ENCODE peak calls at places on chromosomes 16 and 17, in six cellular contexts. I, T, A, L, X and B are unnamed samples.

GRCh38 chr17:79695293-79696158 is 35.2 kb upstream of the ENPP7 start:
- DNase-seq in A (no peak), I (no peak), X (no peak), L (no peak), T (no peak), B (peak)

GRCh38 chr17:27473748-27474609 is 17.7 kb downstream of the KSR1 start:
- DNase-seq in I (no peak), T (peak), A (no peak), X (no peak), L (no peak), B (no peak)

GRCh38 chr17:29592850-29593545 is at the start of gene ANKRD13B:
- DNase-seq in T (peak), L (peak), A (no peak), X (peak), I (no peak), B (no peak)

GRCh38 chr17:83099570-83100181 is 20.3 kb downstream of the METRNL start:
- DNase-seq in T (no peak), L (no peak), X (no peak), A (no peak), I (no peak), B (no peak)

GRCh38 chr17:83186226-83186625 is 106.8 kb downstream of the METRNL start:
- DNase-seq in T (peak), I (no peak), X (peak), L (no peak), A (no peak), B (no peak)

GRCh38 chr17:49469831-49470568 is 25.1 kb upstream of the NGFR start:
- DNase-seq in T (no peak), L (no peak), X (no peak), I (no peak), A (no peak), B (peak)

GRCh38 chr17:58229881-58230280 is 8.5 kb upstream of the LPO start:
- DNase-seq in L (no peak), I (no peak), X (no peak), T (no peak), A (no peak), B (no peak)

GRCh38 chr17:47220531-47220999 is 11.4 kb downstream of the MYL4 start:
- DNase-seq in L (no peak), I (no peak), X (no peak), T (no peak), A (no peak), B (no peak)

GRCh38 chr17:12256380-12256995 is 235.8 kb downstream of the MAP2K4 start:
- DNase-seq in L (peak), T (peak), I (peak), A (no peak), X (peak), B (peak)

GRCh38 chr17:38559025-38559879 is 46.5 kb downstream of the SRCIN1 start:
- DNase-seq in X (peak), I (no peak), L (peak), A (peak), T (peak), B (peak)

GRCh38 chr17:7888184-7888920 is at the start of gene CHD3:
- DNase-seq in A (no peak), L (no peak), X (peak), I (no peak), T (no peak), B (no peak)

GRCh38 chr17:29733151-29733550 is 110.4 kb upstream of the CORO6 start:
- DNase-seq in L (peak), I (no peak), X (no peak), A (no peak), T (no peak), B (peak)

GRCh38 chr17:39661044-39661406 is 4.1 kb upstream of the TCAP start:
- DNase-seq in A (no peak), I (no peak), L (no peak), X (no peak), T (no peak), B (no peak)

GRCh38 chr17:58572846-58573245 is 58.4 kb upstream of the MTMR4 start:
- DNase-seq in X (no peak), L (no peak), A (no peak), T (no peak), I (no peak), B (no peak)

GRCh38 chr17:82058230-82058854 is 6.6 kb downstream of the GPS1 start:
- DNase-seq in X (peak), A (no peak), T (no peak), L (no peak), I (no peak), B (no peak)

GRCh38 chr16:8713635-8714097 is 39.2 kb downstream of the ABAT start:
- DNase-seq in I (no peak), X (no peak), A (no peak), L (no peak), T (no peak), B (no peak)

GRCh38 chr16:22788190-22788530 is 25.8 kb upstream of the HS3ST2 start:
- DNase-seq in A (no peak), I (no peak), L (no peak), X (no peak), T (no peak), B (peak)

GRCh38 chr16:49617710-49618330 is 238.1 kb downstream of the ZNF423 start:
- DNase-seq in L (no peak), X (no peak), I (no peak), T (peak), A (no peak), B (no peak)

GRCh38 chr17:8021565-8022357 is 17.1 kb upstream of the ALOX15B start:
- DNase-seq in T (peak), I (no peak), L (no peak), X (no peak), A (no peak), B (no peak)

GRCh38 chr17:68759343-68760140 is 158.4 kb upstream of the FAM20A start:
- DNase-seq in I (peak), L (peak), X (peak), A (peak), T (peak), B (peak)

GRCh38 chr16:22092143-22092933 is at the start of gene VWA3A:
- DNase-seq in X (no peak), I (peak), L (no peak), A (no peak), T (no peak), B (peak)

GRCh38 chr17:67696853-67697505 is 20.8 kb upstream of the NOL11 start:
- DNase-seq in A (no peak), L (no peak), T (no peak), X (no peak), I (no peak), B (no peak)

GRCh38 chr17:78583091-78583490 is 5.9 kb upstream of the DNAH17 start:
- DNase-seq in I (no peak), L (peak), A (no peak), X (no peak), T (no peak), B (peak)

GRCh38 chr16:72551649-72552048 is 379.7 kb upstream of the PMFBP1 start:
- DNase-seq in T (no peak), L (no peak), A (no peak), X (no peak), I (no peak), B (no peak)
- TF ChIP-seq CTCF in T (no peak), L (no peak), A (no peak), X (no peak), I (no peak), B (no peak)

DNA sequence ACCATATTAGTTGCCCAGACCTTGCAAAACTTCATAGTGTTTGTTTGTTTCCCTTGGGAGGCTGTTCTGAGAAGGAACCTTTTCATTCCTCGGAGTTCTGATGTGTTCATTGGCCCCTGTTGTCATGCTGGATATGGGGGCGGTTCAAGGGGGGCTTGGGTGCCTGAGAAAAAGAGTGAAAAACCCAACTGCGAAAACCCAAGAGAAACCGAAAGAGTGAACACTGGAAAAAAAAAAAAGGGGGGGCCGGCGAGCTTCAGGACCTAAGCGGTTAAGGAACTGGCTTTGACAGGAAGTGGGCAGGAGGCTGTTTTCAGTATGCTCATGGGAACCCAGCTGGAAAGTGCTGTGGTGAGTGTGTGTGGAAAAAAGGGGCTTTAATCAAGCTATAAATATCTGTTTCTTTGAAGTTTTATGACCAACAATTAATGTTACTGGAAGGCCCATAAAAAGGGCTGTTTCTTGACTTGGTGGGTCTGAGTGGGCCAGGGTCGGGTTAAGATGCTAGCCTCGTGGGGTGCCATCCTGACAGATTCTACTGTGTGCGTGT is 510.7 kb downstream of the MAF start:
- DNase-seq in T (no peak), X (peak), L (no peak), A (no peak), I (no peak), B (peak)
- H3K4me3 ChIP-seq in T (no peak), X (no peak), L (no peak), A (peak), I (no peak), B (no peak)

GRCh38 chr17:75325348-75325747 is 36.1 kb upstream of the SLC25A19 start:
- DNase-seq in A (no peak), T (no peak), I (no peak), X (no peak), L (no peak), B (no peak)

GRCh38 chr17:75321506-75321905 is 32.3 kb upstream of the SLC25A19 start:
- DNase-seq in X (no peak), A (no peak), L (no peak), T (no peak), I (no peak), B (no peak)

GRCh38 chr17:75325827-75326586 is 36.8 kb upstream of the SLC25A19 start:
- DNase-seq in A (no peak), X (no peak), I (no peak), L (no peak), T (no peak), B (peak)

GRCh38 chr17:75319818-75320691 is 30.8 kb upstream of the SLC25A19 start:
- DNase-seq in I (no peak), L (no peak), T (no peak), A (no peak), X (no peak), B (peak)

DNA sequence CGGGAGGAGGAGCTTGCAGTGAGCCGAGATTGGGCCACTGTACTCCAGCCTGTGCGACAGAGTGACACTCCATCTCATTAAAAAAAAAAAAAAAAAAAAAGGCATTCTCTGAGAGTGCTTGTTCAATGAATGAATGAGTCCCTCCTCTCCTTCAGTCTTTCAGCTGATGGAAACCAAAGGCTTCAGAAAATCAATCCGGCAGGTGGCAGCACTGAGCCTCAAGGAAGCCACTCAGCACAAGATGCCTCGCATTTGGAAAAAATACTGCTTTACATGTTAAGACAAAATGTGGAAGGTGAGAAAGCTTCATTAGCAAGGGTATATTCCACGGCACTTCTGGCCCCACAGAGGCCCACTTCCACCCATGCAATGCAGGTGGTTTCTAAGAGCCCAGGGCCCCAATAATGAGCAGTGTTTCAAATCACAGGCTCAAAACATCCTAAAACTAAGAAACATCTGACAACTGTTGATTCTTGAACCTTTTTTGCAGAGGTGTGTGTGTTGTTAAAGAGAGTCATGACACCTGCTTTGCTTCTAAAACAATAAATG is 33.9 kb upstream of the SLC25A19 start:
- DNase-seq in A (peak), X (peak), I (no peak), T (peak), L (peak), B (peak)
- TF ChIP-seq CTCF in A (peak), X (peak), I (peak), T (peak), L (peak), B (peak)

GRCh38 chr17:13884347-13884746 is 185.0 kb upstream of the COX10 start:
- DNase-seq in A (no peak), L (no peak), I (no peak), X (no peak), T (no peak), B (no peak)
- H3K4me3 ChIP-seq in A (no peak), L (no peak), I (no peak), X (no peak), T (no peak), B (no peak)

GRCh38 chr16:46947900-46948547 is 25.4 kb downstream of the DNAJA2 start:
- DNase-seq in L (peak), X (no peak), I (no peak), T (no peak), A (no peak), B (peak)
- TF ChIP-seq CTCF in L (peak), X (peak), I (peak), T (no peak), A (no peak), B (peak)

GRCh38 chr16:56355221-56355620 is 70.1 kb downstream of the AMFR start:
- DNase-seq in T (peak), L (no peak), X (peak), I (no peak), A (no peak), B (no peak)

GRCh38 chr16:56356276-56357241 is 68.8 kb downstream of the AMFR start:
- DNase-seq in L (peak), T (peak), A (no peak), X (peak), I (no peak), B (peak)

GRCh38 chr16:56357765-56358322 is 67.5 kb downstream of the AMFR start:
- DNase-seq in I (no peak), T (peak), A (no peak), L (no peak), X (peak), B (no peak)

GRCh38 chr16:56355786-56356275 is 69.5 kb downstream of the AMFR start:
- DNase-seq in I (no peak), X (peak), T (peak), L (no peak), A (no peak), B (no peak)

DNA sequence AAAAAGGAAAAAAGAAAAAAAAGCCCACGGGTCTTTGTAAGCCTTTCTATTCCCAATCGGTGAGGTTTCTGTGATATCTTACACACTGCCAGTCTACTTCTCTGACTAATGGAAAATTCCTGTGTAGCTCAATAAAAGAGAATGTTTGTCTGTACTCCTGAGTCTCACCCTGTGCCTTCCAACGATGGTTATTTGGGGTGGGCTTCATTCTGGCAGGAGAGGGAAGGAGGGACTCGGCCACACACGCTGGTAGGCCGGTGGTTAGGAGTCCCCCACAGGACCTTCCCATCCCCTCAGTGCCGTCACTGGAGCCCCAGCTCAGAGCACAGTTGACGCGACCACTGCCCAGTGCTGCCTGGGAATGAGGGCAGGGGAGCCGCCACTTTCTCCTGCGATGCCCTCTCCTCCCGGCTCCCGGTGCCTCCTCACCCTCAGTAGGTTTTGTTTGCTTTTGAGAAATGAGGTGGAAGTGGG is 68.0 kb downstream of the AMFR start:
- DNase-seq in X (peak), I (no peak), T (peak), A (no peak), L (no peak), B (peak)
- H3K4me3 ChIP-seq in X (peak), I (peak), T (peak), A (peak), L (peak), B (peak)

DNA sequence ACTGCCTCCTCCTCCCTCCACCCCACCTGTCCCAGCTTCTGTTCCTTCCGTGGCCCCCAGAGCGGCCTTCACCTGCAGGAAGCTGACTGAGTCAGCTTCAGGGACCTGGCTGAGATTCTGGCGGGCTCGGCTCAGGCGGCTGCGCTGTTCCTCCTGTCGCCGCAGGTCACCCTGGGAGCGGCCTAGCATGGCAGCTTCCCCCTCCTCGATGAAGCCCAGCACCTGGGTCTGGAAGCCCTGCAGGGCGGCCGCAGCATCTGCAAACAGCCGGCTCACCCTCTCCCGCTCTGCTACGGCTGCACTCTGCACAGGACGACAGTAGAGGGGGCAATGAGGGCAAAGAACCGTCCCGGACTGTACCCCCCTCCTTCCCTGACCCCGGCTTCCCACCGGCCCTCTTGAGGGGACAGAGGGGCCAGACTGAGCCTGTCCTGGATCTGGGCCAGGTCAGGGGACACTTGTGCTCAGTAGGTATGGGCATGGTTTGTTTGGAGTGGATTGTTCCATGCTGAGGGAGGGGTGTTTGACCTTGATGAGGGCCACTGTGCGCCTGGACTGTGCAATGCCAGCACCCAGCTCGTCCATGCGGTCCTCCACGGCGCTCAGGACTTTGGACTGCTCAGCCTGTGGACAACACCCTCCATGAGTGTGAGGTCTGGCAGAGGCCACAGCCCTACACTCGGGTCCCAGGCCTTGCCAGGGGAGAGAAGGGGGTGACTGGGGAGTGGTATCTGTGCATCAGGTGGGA is 2.0 kb downstream of the TRIM47 start:
- DNase-seq in I (no peak), T (peak), A (no peak), L (peak), X (no peak), B (no peak)
- TF ChIP-seq CTCF in I (peak), T (peak), A (peak), L (peak), X (no peak), B (no peak)